ENCODE peak calls at places on chromosomes 11 and 22, in four cellular contexts. One of them, this sample, is unnamed.

GRCh38 chr11:95444309-95445202 is 213.6 kb upstream of the SESN3 start:
- DNase-seq in cardiac fibroblast: no peak
- DNase-seq in AG04449: no peak
- DNase-seq in astrocyte of the spinal cord: no peak
- DNase-seq in this sample: no peak

GRCh38 chr11:27718853-27719574 is 18.8 kb upstream of the BDNF start:
- DNase-seq in astrocyte of the spinal cord: peak; percentile 72
- DNase-seq in cardiac fibroblast: peak; percentile 51
- DNase-seq in AG04449: no peak
- DNase-seq in this sample: no peak

GRCh38 chr11:17921620-17922473 is 91.0 kb downstream of the SERGEF start:
- DNase-seq in AG04449: no peak
- DNase-seq in cardiac fibroblast: peak; percentile 77
- DNase-seq in astrocyte of the spinal cord: peak; percentile 58
- DNase-seq in this sample: no peak

GRCh38 chr11:106241601-106242257 is 164.3 kb downstream of the AASDHPPT start:
- DNase-seq in cardiac fibroblast: no peak
- DNase-seq in astrocyte of the spinal cord: no peak
- DNase-seq in AG04449: no peak
- DNase-seq in this sample: no peak

GRCh38 chr22:42962295-42963230 is 52.4 kb downstream of the PACSIN2 start:
- DNase-seq in cardiac fibroblast: no peak
- DNase-seq in astrocyte of the spinal cord: no peak
- DNase-seq in AG04449: no peak
- DNase-seq in this sample: no peak

GRCh38 chr22:41603873-41604332 is 14.3 kb upstream of the PMM1 start:
- DNase-seq in cardiac fibroblast: no peak
- DNase-seq in AG04449: no peak
- DNase-seq in astrocyte of the spinal cord: peak; percentile 24
- DNase-seq in this sample: peak; percentile 91

GRCh38 chr22:31561238-31561887 is 65.0 kb downstream of the SFI1 start:
- DNase-seq in cardiac fibroblast: peak; percentile 85
- DNase-seq in astrocyte of the spinal cord: peak; percentile 79
- DNase-seq in AG04449: no peak
- DNase-seq in this sample: peak; percentile 71

GRCh38 chr22:49585695-49586243 is 241.9 kb downstream of the BRD1 start:
- DNase-seq in cardiac fibroblast: no peak
- DNase-seq in AG04449: no peak
- DNase-seq in astrocyte of the spinal cord: no peak
- DNase-seq in this sample: no peak

GRCh38 chr11:69089258-69089657 is 40.5 kb downstream of the TPCN2 start:
- DNase-seq in astrocyte of the spinal cord: peak; percentile 84
- DNase-seq in cardiac fibroblast: peak; percentile 83
- DNase-seq in AG04449: no peak
- DNase-seq in this sample: no peak

GRCh38 chr11:10845589-10845988 is 12.3 kb downstream of the ZBED5 start:
- DNase-seq in AG04449: no peak
- DNase-seq in astrocyte of the spinal cord: no peak
- DNase-seq in cardiac fibroblast: no peak
- DNase-seq in this sample: no peak

GRCh38 chr11:87255589-87255988 is 217.9 kb downstream of the TMEM135 start:
- DNase-seq in cardiac fibroblast: no peak
- DNase-seq in AG04449: no peak
- DNase-seq in astrocyte of the spinal cord: no peak
- DNase-seq in this sample: no peak

GRCh38 chr11:23473782-23474181 is 613.5 kb upstream of the CCDC179 start:
- DNase-seq in cardiac fibroblast: no peak
- DNase-seq in AG04449: no peak
- DNase-seq in astrocyte of the spinal cord: peak; percentile 16
- DNase-seq in this sample: no peak

GRCh38 chr11:66879583-66879982 is 22.7 kb downstream of the LRFN4 start:
- DNase-seq in AG04449: no peak
- DNase-seq in cardiac fibroblast: no peak
- DNase-seq in astrocyte of the spinal cord: no peak
- DNase-seq in this sample: no peak

GRCh38 chr11:23632293-23632692 is 772.0 kb upstream of the CCDC179 start:
- DNase-seq in astrocyte of the spinal cord: no peak
- DNase-seq in AG04449: no peak
- DNase-seq in cardiac fibroblast: no peak
- DNase-seq in this sample: no peak

GRCh38 chr11:71251159-71251721 is 1.1 kb downstream of the SHANK2 start:
- DNase-seq in astrocyte of the spinal cord: no peak
- DNase-seq in cardiac fibroblast: peak; percentile 3
- DNase-seq in AG04449: no peak
- DNase-seq in this sample: no peak

GRCh38 chr11:61477734-61478148 is 30.8 kb upstream of the LRRC10B start:
- DNase-seq in astrocyte of the spinal cord: no peak
- DNase-seq in AG04449: no peak
- DNase-seq in cardiac fibroblast: peak; percentile 34
- DNase-seq in this sample: peak; percentile 41

GRCh38 chr11:101880208-101880607 is 34.6 kb upstream of the CEP126 start:
- DNase-seq in cardiac fibroblast: peak; percentile 86
- DNase-seq in astrocyte of the spinal cord: peak; percentile 73
- DNase-seq in AG04449: no peak
- DNase-seq in this sample: peak; percentile 54

DNA sequence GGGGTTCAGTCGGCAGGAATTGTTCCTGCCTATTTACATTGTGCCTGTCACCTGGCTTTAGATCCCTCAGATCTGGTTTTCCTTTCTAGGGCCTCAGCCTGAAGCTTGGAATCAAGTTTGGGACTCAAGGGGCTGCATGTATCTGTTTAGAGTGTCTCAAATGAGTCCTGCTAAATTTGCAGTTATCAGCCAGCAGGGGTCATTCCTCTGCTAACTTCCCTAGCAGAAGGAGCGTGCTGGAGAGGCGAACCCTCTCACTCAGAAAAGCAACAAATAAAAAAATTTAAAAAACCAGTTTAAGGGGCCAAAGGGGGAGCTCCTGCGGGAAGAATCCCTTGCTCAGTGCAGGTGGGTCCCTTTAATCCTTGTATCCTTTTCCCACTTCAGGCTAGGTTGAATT is 1220.2 kb downstream of the JRKL start:
- DNase-seq in cardiac fibroblast: peak; percentile 56
- DNase-seq in AG04449: no peak
- DNase-seq in astrocyte of the spinal cord: no peak
- DNase-seq in this sample: peak; percentile 19
- TF ChIP-seq CTCF in cardiac fibroblast: peak; percentile 42
- TF ChIP-seq CTCF in AG04449: no peak
- TF ChIP-seq CTCF in astrocyte of the spinal cord: no peak
- TF ChIP-seq CTCF in this sample: peak; percentile 13

GRCh38 chr22:26670459-26670858 is 13.1 kb downstream of the MIAT start:
- DNase-seq in AG04449: no peak
- DNase-seq in cardiac fibroblast: no peak
- DNase-seq in astrocyte of the spinal cord: no peak
- DNase-seq in this sample: no peak
- H3K4me3 ChIP-seq in AG04449: no peak overlapping the region
- H3K4me3 ChIP-seq in cardiac fibroblast: no peak overlapping the region
- H3K4me3 ChIP-seq in astrocyte of the spinal cord: no peak overlapping the region
- H3K4me3 ChIP-seq in this sample: no peak overlapping the region

GRCh38 chr22:25162561-25162960 is 37.1 kb upstream of the CRYBB3 start:
- DNase-seq in AG04449: no peak
- DNase-seq in astrocyte of the spinal cord: no peak
- DNase-seq in cardiac fibroblast: no peak
- DNase-seq in this sample: no peak
- TF ChIP-seq CTCF in AG04449: no peak
- TF ChIP-seq CTCF in astrocyte of the spinal cord: no peak
- TF ChIP-seq CTCF in cardiac fibroblast: no peak
- TF ChIP-seq CTCF in this sample: no peak

GRCh38 chr11:73218830-73219215 is 742 bp downstream of the P2RY2 start:
- DNase-seq in AG04449: no peak
- DNase-seq in cardiac fibroblast: no peak
- DNase-seq in astrocyte of the spinal cord: no peak
- DNase-seq in this sample: no peak
- H3K4me3 ChIP-seq in AG04449: no peak overlapping the region
- H3K4me3 ChIP-seq in cardiac fibroblast: peak overlapping the region; percentile 53
- H3K4me3 ChIP-seq in astrocyte of the spinal cord: peak overlapping the region; percentile 17
- H3K4me3 ChIP-seq in this sample: no peak overlapping the region

GRCh38 chr11:64317961-64318693 is at the start of gene PRDX5:
- DNase-seq in AG04449: peak; percentile 59
- DNase-seq in astrocyte of the spinal cord: peak; percentile 95
- DNase-seq in cardiac fibroblast: peak; percentile 97
- DNase-seq in this sample: peak; percentile 98
- TF ChIP-seq CTCF in AG04449: peak; percentile 50
- TF ChIP-seq CTCF in astrocyte of the spinal cord: peak; percentile 24
- TF ChIP-seq CTCF in cardiac fibroblast: peak; percentile 1
- TF ChIP-seq CTCF in this sample: peak; percentile 38

DNA sequence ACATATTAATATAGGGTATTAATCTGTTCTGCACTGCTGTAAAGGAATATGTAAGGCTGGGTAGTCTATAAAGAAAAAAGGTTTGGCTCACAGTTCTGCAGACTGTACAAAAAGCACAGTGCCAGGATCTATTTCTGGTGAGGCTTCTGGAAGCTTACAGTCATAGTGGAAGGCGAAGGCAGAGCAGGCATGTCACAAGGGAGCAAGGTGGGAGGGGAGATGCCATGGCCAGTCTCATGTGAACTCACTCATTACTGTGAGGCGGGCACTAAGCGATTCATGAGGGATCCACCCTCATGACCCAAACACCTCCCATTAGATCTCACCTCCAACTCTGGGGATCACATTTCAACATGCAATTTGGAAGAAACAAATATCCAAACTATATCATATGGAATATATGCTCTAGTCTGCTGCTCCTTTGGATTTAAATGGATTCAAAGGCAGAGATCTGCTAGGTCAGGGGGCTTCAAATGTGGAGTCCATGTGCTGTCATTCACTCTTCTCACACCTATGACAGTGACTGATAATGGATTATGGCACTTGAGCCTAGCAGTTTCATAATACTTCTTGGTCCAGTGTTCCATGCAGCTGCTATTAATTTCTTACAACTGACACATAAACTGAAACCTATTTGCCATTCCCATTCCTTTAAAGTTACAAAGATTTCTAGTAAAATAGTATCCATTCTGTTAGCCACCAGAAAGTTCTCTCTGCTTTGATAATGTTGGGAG is 146.0 kb downstream of the ATG16L2 start:
- DNase-seq in cardiac fibroblast: no peak
- DNase-seq in astrocyte of the spinal cord: no peak
- DNase-seq in AG04449: no peak
- DNase-seq in this sample: no peak
- H3K4me3 ChIP-seq in cardiac fibroblast: no peak overlapping the region
- H3K4me3 ChIP-seq in astrocyte of the spinal cord: no peak overlapping the region
- H3K4me3 ChIP-seq in AG04449: no peak overlapping the region
- H3K4me3 ChIP-seq in this sample: no peak overlapping the region

GRCh38 chr22:38223289-38223960 is 21.6 kb downstream of the MAFF start:
- DNase-seq in AG04449: no peak
- DNase-seq in astrocyte of the spinal cord: no peak
- DNase-seq in cardiac fibroblast: no peak
- DNase-seq in this sample: no peak
- TF ChIP-seq CTCF in AG04449: no peak
- TF ChIP-seq CTCF in astrocyte of the spinal cord: no peak
- TF ChIP-seq CTCF in cardiac fibroblast: no peak
- TF ChIP-seq CTCF in this sample: no peak

GRCh38 chr22:20019661-20020532 is 1.0 kb upstream of the TANGO2 start:
- DNase-seq in astrocyte of the spinal cord: no peak
- DNase-seq in AG04449: no peak
- DNase-seq in cardiac fibroblast: no peak
- DNase-seq in this sample: no peak

GRCh38 chr22:20018001-20018400 is 1.4 kb upstream of the ARVCF start:
- DNase-seq in cardiac fibroblast: no peak
- DNase-seq in astrocyte of the spinal cord: no peak
- DNase-seq in AG04449: no peak
- DNase-seq in this sample: no peak

GRCh38 chr22:20016734-20017621 is at the start of gene ARVCF:
- DNase-seq in AG04449: peak; percentile 42
- DNase-seq in astrocyte of the spinal cord: peak; percentile 87
- DNase-seq in cardiac fibroblast: peak; percentile 91
- DNase-seq in this sample: peak; percentile 94

GRCh38 chr22:20015971-20016733 is 471 bp downstream of the ARVCF start:
- DNase-seq in astrocyte of the spinal cord: no peak
- DNase-seq in AG04449: no peak
- DNase-seq in cardiac fibroblast: no peak
- DNase-seq in this sample: no peak

GRCh38 chr22:20017622-20017958 is 967 bp upstream of the ARVCF start:
- DNase-seq in astrocyte of the spinal cord: no peak
- DNase-seq in AG04449: no peak
- DNase-seq in cardiac fibroblast: no peak
- DNase-seq in this sample: no peak
- H3K4me3 ChIP-seq in astrocyte of the spinal cord: no peak overlapping the region
- H3K4me3 ChIP-seq in AG04449: no peak overlapping the region
- H3K4me3 ChIP-seq in cardiac fibroblast: no peak overlapping the region
- H3K4me3 ChIP-seq in this sample: no peak overlapping the region